ENCODE peak calls at places on chromosomes 7 and 10, in six cellular contexts. One of them, this sample, is unnamed.

GRCh38 chr10:86727992-86728559 is 28.3 kb upstream of the BMPR1A start:
- DNase-seq in midbrain: no peak
- DNase-seq in activated T-cell treated with anti-CD3 and anti-CD28 coated beads, Interleukin-2, amount 50 U/mL, for 72 hours: no peak
- DNase-seq in epithelial cell of proximal tubule: no peak
- DNase-seq in NCI-H2029 treated with DMSO at 0.1 percent for 48 hours: no peak
- DNase-seq in heart left ventricle: no peak
- DNase-seq in this sample: no peak

GRCh38 chr7:158432369-158433270 is 155.0 kb downstream of the PTPRN2 start:
- DNase-seq in epithelial cell of proximal tubule: peak
- DNase-seq in NCI-H2029 treated with DMSO at 0.1 percent for 48 hours: peak
- DNase-seq in midbrain: no peak
- DNase-seq in heart left ventricle: no peak
- DNase-seq in activated T-cell treated with anti-CD3 and anti-CD28 coated beads, Interleukin-2, amount 50 U/mL, for 72 hours: no peak
- DNase-seq in this sample: no peak

GRCh38 chr10:60733189-60733815 is 45.0 kb upstream of the CDK1 start:
- DNase-seq in heart left ventricle: no peak
- DNase-seq in epithelial cell of proximal tubule: no peak
- DNase-seq in NCI-H2029 treated with DMSO at 0.1 percent for 48 hours: no peak
- DNase-seq in activated T-cell treated with anti-CD3 and anti-CD28 coated beads, Interleukin-2, amount 50 U/mL, for 72 hours: peak
- DNase-seq in midbrain: no peak
- DNase-seq in this sample: peak

GRCh38 chr7:157120181-157120580 is 18.5 kb upstream of the UBE3C start:
- DNase-seq in epithelial cell of proximal tubule: no peak
- DNase-seq in heart left ventricle: no peak
- DNase-seq in activated T-cell treated with anti-CD3 and anti-CD28 coated beads, Interleukin-2, amount 50 U/mL, for 72 hours: no peak
- DNase-seq in midbrain: no peak
- DNase-seq in NCI-H2029 treated with DMSO at 0.1 percent for 48 hours: no peak
- DNase-seq in this sample: no peak

GRCh38 chr10:1576467-1577259 is 160.7 kb downstream of the ADARB2 start:
- DNase-seq in epithelial cell of proximal tubule: no peak
- DNase-seq in activated T-cell treated with anti-CD3 and anti-CD28 coated beads, Interleukin-2, amount 50 U/mL, for 72 hours: no peak
- DNase-seq in NCI-H2029 treated with DMSO at 0.1 percent for 48 hours: no peak
- DNase-seq in midbrain: no peak
- DNase-seq in heart left ventricle: no peak
- DNase-seq in this sample: no peak

GRCh38 chr10:62437696-62438095 is 63.5 kb downstream of the ZNF365 start:
- DNase-seq in heart left ventricle: no peak
- DNase-seq in NCI-H2029 treated with DMSO at 0.1 percent for 48 hours: peak
- DNase-seq in epithelial cell of proximal tubule: no peak
- DNase-seq in midbrain: peak
- DNase-seq in activated T-cell treated with anti-CD3 and anti-CD28 coated beads, Interleukin-2, amount 50 U/mL, for 72 hours: peak
- DNase-seq in this sample: peak

GRCh38 chr7:29987083-29987482 is 2.5 kb downstream of the SCRN1 start:
- DNase-seq in epithelial cell of proximal tubule: no peak
- DNase-seq in activated T-cell treated with anti-CD3 and anti-CD28 coated beads, Interleukin-2, amount 50 U/mL, for 72 hours: no peak
- DNase-seq in NCI-H2029 treated with DMSO at 0.1 percent for 48 hours: no peak
- DNase-seq in midbrain: no peak
- DNase-seq in heart left ventricle: no peak
- DNase-seq in this sample: no peak

GRCh38 chr10:43371418-43371817 is at the start of gene FXYD4:
- DNase-seq in midbrain: no peak
- DNase-seq in heart left ventricle: no peak
- DNase-seq in NCI-H2029 treated with DMSO at 0.1 percent for 48 hours: no peak
- DNase-seq in activated T-cell treated with anti-CD3 and anti-CD28 coated beads, Interleukin-2, amount 50 U/mL, for 72 hours: no peak
- DNase-seq in epithelial cell of proximal tubule: no peak
- DNase-seq in this sample: no peak

GRCh38 chr7:99013266-99014112 is 130.4 kb downstream of the SMURF1 start:
- DNase-seq in NCI-H2029 treated with DMSO at 0.1 percent for 48 hours: no peak
- DNase-seq in heart left ventricle: no peak
- DNase-seq in midbrain: no peak
- DNase-seq in epithelial cell of proximal tubule: no peak
- DNase-seq in activated T-cell treated with anti-CD3 and anti-CD28 coated beads, Interleukin-2, amount 50 U/mL, for 72 hours: no peak
- DNase-seq in this sample: no peak

GRCh38 chr10:132891994-132892393 is 50.4 kb downstream of the CFAP46 start:
- DNase-seq in midbrain: no peak
- DNase-seq in NCI-H2029 treated with DMSO at 0.1 percent for 48 hours: no peak
- DNase-seq in activated T-cell treated with anti-CD3 and anti-CD28 coated beads, Interleukin-2, amount 50 U/mL, for 72 hours: no peak
- DNase-seq in epithelial cell of proximal tubule: no peak
- DNase-seq in heart left ventricle: no peak
- DNase-seq in this sample: no peak

GRCh38 chr10:34996843-34997242 is 93.3 kb downstream of the CUL2 start:
- DNase-seq in NCI-H2029 treated with DMSO at 0.1 percent for 48 hours: no peak
- DNase-seq in midbrain: peak
- DNase-seq in activated T-cell treated with anti-CD3 and anti-CD28 coated beads, Interleukin-2, amount 50 U/mL, for 72 hours: no peak
- DNase-seq in epithelial cell of proximal tubule: no peak
- DNase-seq in heart left ventricle: no peak
- DNase-seq in this sample: peak